ENCODE peak calls at places on chromosomes 3 and 15, in four cellular contexts. One of them, this sample, is unnamed.
A peak's percentile ranks its signal among the peaks of the same experiment; 100 is the strongest.

GRCh38 chr15:46410681-46411080 is 775.9 kb downstream of the SQOR start:
- DNase-seq in K562: no peak
- DNase-seq in endothelial cell of umbilical vein: no peak
- DNase-seq in IMR-90: no peak
- DNase-seq in this sample: no peak

GRCh38 chr3:34183114-34183513 is 384.7 kb downstream of the PDCD6IP start:
- DNase-seq in IMR-90: no peak
- DNase-seq in K562: no peak
- DNase-seq in endothelial cell of umbilical vein: peak; percentile 85
- DNase-seq in this sample: no peak

GRCh38 chr3:87261925-87262324 is 14.5 kb downstream of the POU1F1 start:
- DNase-seq in K562: no peak
- DNase-seq in IMR-90: no peak
- DNase-seq in endothelial cell of umbilical vein: no peak
- DNase-seq in this sample: no peak

GRCh38 chr3:189070965-189071364 is 100.8 kb upstream of the TPRG1 start:
- DNase-seq in IMR-90: no peak
- DNase-seq in K562: no peak
- DNase-seq in endothelial cell of umbilical vein: no peak
- DNase-seq in this sample: no peak

GRCh38 chr15:31161990-31162389 is 60.5 kb upstream of the TRPM1 start:
- DNase-seq in IMR-90: no peak
- DNase-seq in K562: no peak
- DNase-seq in endothelial cell of umbilical vein: no peak
- DNase-seq in this sample: no peak

GRCh38 chr3:129938140-129938930 is 36.2 kb upstream of the TRH start:
- DNase-seq in K562: no peak
- DNase-seq in endothelial cell of umbilical vein: no peak
- DNase-seq in IMR-90: no peak
- DNase-seq in this sample: no peak

GRCh38 chr15:83199288-83199687 is 8.3 kb downstream of the HDGFL3 start:
- DNase-seq in K562: no peak
- DNase-seq in IMR-90: no peak
- DNase-seq in endothelial cell of umbilical vein: no peak
- DNase-seq in this sample: no peak

GRCh38 chr15:68644088-68644904 is 65.5 kb downstream of the CORO2B start:
- DNase-seq in K562: no peak
- DNase-seq in endothelial cell of umbilical vein: no peak
- DNase-seq in IMR-90: peak; percentile 90
- DNase-seq in this sample: no peak

GRCh38 chr15:82143390-82144047 is 97.7 kb upstream of the MEX3B start:
- DNase-seq in IMR-90: no peak
- DNase-seq in endothelial cell of umbilical vein: no peak
- DNase-seq in K562: no peak
- DNase-seq in this sample: no peak

GRCh38 chr3:141410408-141410807 is 42.1 kb downstream of the ZBTB38 start:
- DNase-seq in endothelial cell of umbilical vein: no peak
- DNase-seq in IMR-90: peak; percentile 83
- DNase-seq in K562: no peak
- DNase-seq in this sample: no peak

GRCh38 chr15:92020765-92021164 is 167.3 kb downstream of the SLCO3A1 start:
- DNase-seq in K562: no peak
- DNase-seq in IMR-90: peak; percentile 55
- DNase-seq in endothelial cell of umbilical vein: no peak
- DNase-seq in this sample: no peak

GRCh38 chr15:69056365-69056764 is 41.9 kb downstream of the NOX5 start:
- DNase-seq in endothelial cell of umbilical vein: no peak
- DNase-seq in K562: no peak
- DNase-seq in IMR-90: no peak
- DNase-seq in this sample: peak; percentile 44

GRCh38 chr3:25557641-25558040 is 107.1 kb downstream of the TOP2B start:
- DNase-seq in IMR-90: no peak
- DNase-seq in K562: no peak
- DNase-seq in endothelial cell of umbilical vein: no peak
- DNase-seq in this sample: no peak

GRCh38 chr3:142977399-142977728 is 13.9 kb upstream of the PAQR9 start:
- DNase-seq in IMR-90: peak; percentile 24
- DNase-seq in endothelial cell of umbilical vein: no peak
- DNase-seq in K562: peak; percentile 39
- DNase-seq in this sample: no peak

GRCh38 chr3:148227534-148227933 is 470.2 kb upstream of the AGTR1 start:
- DNase-seq in endothelial cell of umbilical vein: no peak
- DNase-seq in IMR-90: peak; percentile 39
- DNase-seq in K562: no peak
- DNase-seq in this sample: no peak

GRCh38 chr3:29186982-29187718 is 93.7 kb upstream of the RBMS3 start:
- DNase-seq in K562: no peak
- DNase-seq in endothelial cell of umbilical vein: peak; percentile 76
- DNase-seq in IMR-90: peak; percentile 92
- DNase-seq in this sample: peak; percentile 73

GRCh38 chr3:28948685-28949084 is 332.2 kb upstream of the RBMS3 start:
- DNase-seq in K562: no peak
- DNase-seq in IMR-90: no peak
- DNase-seq in endothelial cell of umbilical vein: no peak
- DNase-seq in this sample: no peak

GRCh38 chr15:91609231-91609630 is 244.3 kb upstream of the SLCO3A1 start:
- DNase-seq in IMR-90: no peak
- DNase-seq in endothelial cell of umbilical vein: no peak
- DNase-seq in K562: no peak
- DNase-seq in this sample: no peak

GRCh38 chr15:94523873-94524272 is 292.5 kb downstream of the MCTP2 start:
- DNase-seq in endothelial cell of umbilical vein: no peak
- DNase-seq in IMR-90: no peak
- DNase-seq in K562: no peak
- DNase-seq in this sample: no peak

GRCh38 chr3:183202004-183202722 is 39.6 kb upstream of the LAMP3 start:
- DNase-seq in endothelial cell of umbilical vein: no peak
- DNase-seq in K562: no peak
- DNase-seq in IMR-90: no peak
- DNase-seq in this sample: no peak

GRCh38 chr3:34015204-34016142 is 217.0 kb downstream of the PDCD6IP start:
- DNase-seq in endothelial cell of umbilical vein: no peak
- DNase-seq in IMR-90: peak; percentile 39
- DNase-seq in K562: no peak
- DNase-seq in this sample: no peak

GRCh38 chr15:69412701-69413100 is 1.4 kb upstream of the KIF23 start:
- DNase-seq in endothelial cell of umbilical vein: no peak
- DNase-seq in K562: no peak
- DNase-seq in IMR-90: no peak
- DNase-seq in this sample: no peak

GRCh38 chr3:8560608-8561007 is 59.0 kb downstream of the LMCD1 start:
- DNase-seq in K562: no peak
- DNase-seq in IMR-90: peak; percentile 94
- DNase-seq in endothelial cell of umbilical vein: no peak
- DNase-seq in this sample: no peak

GRCh38 chr3:182973047-182973446 is 7.3 kb downstream of the DCUN1D1 start:
- DNase-seq in endothelial cell of umbilical vein: no peak
- DNase-seq in IMR-90: peak; percentile 47
- DNase-seq in K562: no peak
- DNase-seq in this sample: no peak

GRCh38 chr3:55488398-55489055 is 1.4 kb upstream of the WNT5A start:
- DNase-seq in K562: peak; percentile 18
- DNase-seq in endothelial cell of umbilical vein: peak; percentile 51
- DNase-seq in IMR-90: peak; percentile 89
- DNase-seq in this sample: no peak

GRCh38 chr15:48566669-48567068 is 78.8 kb downstream of the FBN1 start:
- DNase-seq in endothelial cell of umbilical vein: peak; percentile 76
- DNase-seq in K562: no peak
- DNase-seq in IMR-90: peak; percentile 65
- DNase-seq in this sample: no peak

DNA sequence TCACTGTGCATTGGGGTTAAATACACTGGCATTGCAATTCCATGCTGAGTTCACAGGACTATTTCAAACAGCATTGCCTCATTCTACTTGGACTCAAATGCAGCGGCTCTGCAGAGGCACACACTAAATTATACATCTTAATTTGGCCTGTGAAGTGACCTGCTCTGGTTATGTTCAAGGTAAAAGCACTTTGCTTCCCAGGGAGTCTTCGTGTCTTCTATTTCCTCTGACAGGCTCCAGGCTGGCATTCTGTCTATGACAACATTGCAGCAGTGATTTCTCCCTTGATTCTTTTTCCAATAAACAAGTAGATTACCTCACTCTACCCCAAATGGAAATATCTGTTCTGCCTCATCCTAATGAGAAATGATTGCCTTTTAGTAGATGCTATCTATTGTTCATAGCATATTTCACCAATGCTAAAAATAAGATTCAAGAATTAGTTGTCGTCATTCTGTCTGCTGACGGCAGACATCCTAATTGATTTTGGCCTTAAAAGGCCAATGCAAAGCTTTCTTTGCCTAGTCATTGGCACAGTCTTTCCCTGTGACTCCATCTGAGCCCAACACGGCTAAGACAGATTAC is 33.8 kb downstream of the FMN1 start:
- DNase-seq in IMR-90: no peak
- DNase-seq in K562: no peak
- DNase-seq in endothelial cell of umbilical vein: no peak
- DNase-seq in this sample: no peak
- H3K9me1 ChIP-seq in IMR-90: no peaks in the 10 kb centered on the region
- H3K9me1 ChIP-seq in K562: no peaks in the 10 kb centered on the region
- H3K9me1 ChIP-seq in endothelial cell of umbilical vein: no peaks in the 10 kb centered on the region
- H3K9me1 ChIP-seq in this sample: no peaks in the 10 kb centered on the region

DNA sequence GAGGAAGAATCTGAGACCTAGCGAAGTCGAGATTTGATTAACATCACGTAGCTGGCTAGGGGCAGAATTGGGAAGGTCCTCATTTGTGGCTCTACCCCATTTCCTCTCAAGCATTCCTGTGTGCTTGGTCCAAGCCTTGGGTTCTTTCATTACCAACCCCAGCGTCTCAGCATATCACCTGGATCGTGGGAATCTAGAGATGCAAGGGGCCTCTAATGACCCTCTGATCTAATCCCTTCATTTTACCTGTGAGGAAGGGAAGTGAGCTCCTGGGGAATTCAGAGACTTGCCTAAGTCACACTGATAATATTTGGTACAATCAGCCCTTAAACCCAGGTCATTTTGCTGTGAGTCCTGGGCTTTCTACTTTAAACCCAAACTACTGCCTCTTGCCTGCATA is 2.0 kb downstream of the GPR87 start:
- DNase-seq in IMR-90: no peak
- DNase-seq in endothelial cell of umbilical vein: no peak
- DNase-seq in K562: no peak
- DNase-seq in this sample: no peak
- H3K9me1 ChIP-seq in IMR-90: peaks cover 6% of the 10 kb centered on the region
- H3K9me1 ChIP-seq in endothelial cell of umbilical vein: no peaks in the 10 kb centered on the region
- H3K9me1 ChIP-seq in K562: no peaks in the 10 kb centered on the region
- H3K9me1 ChIP-seq in this sample: no peaks in the 10 kb centered on the region

GRCh38 chr15:41809526-41810220 is 18.2 kb upstream of the JMJD7 start:
- DNase-seq in K562: no peak
- DNase-seq in endothelial cell of umbilical vein: no peak
- DNase-seq in IMR-90: no peak
- DNase-seq in this sample: no peak
- H3K9me1 ChIP-seq in K562: no peaks in the 10 kb centered on the region
- H3K9me1 ChIP-seq in endothelial cell of umbilical vein: no peaks in the 10 kb centered on the region
- H3K9me1 ChIP-seq in IMR-90: peaks cover 16% of the 10 kb centered on the region
- H3K9me1 ChIP-seq in this sample: no peaks in the 10 kb centered on the region

GRCh38 chr3:176561826-176562225 is 635.5 kb downstream of the TBL1XR1 start:
- DNase-seq in endothelial cell of umbilical vein: no peak
- DNase-seq in K562: no peak
- DNase-seq in IMR-90: no peak
- DNase-seq in this sample: no peak
- H3K9me1 ChIP-seq in endothelial cell of umbilical vein: no peaks in the 10 kb centered on the region
- H3K9me1 ChIP-seq in K562: no peaks in the 10 kb centered on the region
- H3K9me1 ChIP-seq in IMR-90: no peaks in the 10 kb centered on the region
- H3K9me1 ChIP-seq in this sample: no peaks in the 10 kb centered on the region

GRCh38 chr15:71191296-71191695 is 76.0 kb downstream of the THSD4 start:
- DNase-seq in endothelial cell of umbilical vein: no peak
- DNase-seq in K562: no peak
- DNase-seq in IMR-90: no peak
- DNase-seq in this sample: no peak

GRCh38 chr15:71198846-71199245 is 83.6 kb downstream of the THSD4 start:
- DNase-seq in K562: no peak
- DNase-seq in endothelial cell of umbilical vein: no peak
- DNase-seq in IMR-90: peak; percentile 32
- DNase-seq in this sample: no peak

GRCh38 chr15:71197620-71198019 is 82.3 kb downstream of the THSD4 start:
- DNase-seq in K562: no peak
- DNase-seq in endothelial cell of umbilical vein: no peak
- DNase-seq in IMR-90: no peak
- DNase-seq in this sample: no peak

GRCh38 chr15:71194286-71194685 is 79.0 kb downstream of the THSD4 start:
- DNase-seq in endothelial cell of umbilical vein: no peak
- DNase-seq in IMR-90: no peak
- DNase-seq in K562: no peak
- DNase-seq in this sample: no peak

GRCh38 chr15:71195242-71195641 is 80.0 kb downstream of the THSD4 start:
- DNase-seq in IMR-90: no peak
- DNase-seq in endothelial cell of umbilical vein: no peak
- DNase-seq in K562: peak; percentile 35
- DNase-seq in this sample: no peak
- H3K9me1 ChIP-seq in IMR-90: peaks cover 21% of the 10 kb centered on the region
- H3K9me1 ChIP-seq in endothelial cell of umbilical vein: no peaks in the 10 kb centered on the region
- H3K9me1 ChIP-seq in K562: no peaks in the 10 kb centered on the region
- H3K9me1 ChIP-seq in this sample: peaks cover 3% of the 10 kb centered on the region

GRCh38 chr3:150925751-150926201 is 20.5 kb upstream of the MINDY4B start:
- DNase-seq in IMR-90: peak; percentile 4
- DNase-seq in endothelial cell of umbilical vein: peak; percentile 16
- DNase-seq in K562: peak; percentile 73
- DNase-seq in this sample: no peak

GRCh38 chr3:150920236-150920635 is 15.0 kb upstream of the MINDY4B start:
- DNase-seq in K562: no peak
- DNase-seq in IMR-90: no peak
- DNase-seq in endothelial cell of umbilical vein: no peak
- DNase-seq in this sample: no peak

GRCh38 chr3:150917941-150918340 is 12.7 kb upstream of the MINDY4B start:
- DNase-seq in endothelial cell of umbilical vein: no peak
- DNase-seq in K562: no peak
- DNase-seq in IMR-90: no peak
- DNase-seq in this sample: no peak

GRCh38 chr3:150922611-150923010 is 17.4 kb upstream of the MINDY4B start:
- DNase-seq in IMR-90: no peak
- DNase-seq in endothelial cell of umbilical vein: no peak
- DNase-seq in K562: peak; percentile 63
- DNase-seq in this sample: no peak

DNA sequence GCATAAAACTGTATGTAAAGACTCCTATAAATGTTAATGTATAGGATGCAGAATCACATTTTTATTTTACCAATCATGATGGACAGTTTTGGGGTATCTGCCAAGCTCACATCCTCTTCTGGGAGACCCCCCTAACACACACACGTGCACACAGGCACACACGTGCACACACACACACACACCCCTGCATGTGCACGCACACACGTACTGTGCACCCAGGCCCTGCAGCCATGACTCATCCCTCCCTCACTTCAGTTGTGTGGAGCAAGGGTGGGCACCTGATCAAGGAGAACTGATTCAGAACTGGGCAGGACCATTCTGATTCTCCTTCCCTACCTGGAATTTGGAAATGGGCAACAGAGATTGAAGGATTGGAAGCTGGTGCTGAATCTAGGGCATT is 16.0 kb upstream of the MINDY4B start:
- DNase-seq in IMR-90: no peak
- DNase-seq in K562: no peak
- DNase-seq in endothelial cell of umbilical vein: no peak
- DNase-seq in this sample: no peak
- H3K9me1 ChIP-seq in IMR-90: no peaks in the 10 kb centered on the region
- H3K9me1 ChIP-seq in K562: no peaks in the 10 kb centered on the region
- H3K9me1 ChIP-seq in endothelial cell of umbilical vein: no peaks in the 10 kb centered on the region
- H3K9me1 ChIP-seq in this sample: no peaks in the 10 kb centered on the region